ENCODE peak calls at places on chromosomes 2 and 18, in seven cellular contexts. J is ovary, V is A549, P is adrenal gland, M is mucosa of descending colon, Y is heart left ventricle, F is left lung. O is an unnamed sample.

GRCh38 chr2:8632755-8633154 is 49.1 kb upstream of the ID2 start:
- DNase-seq in J (no peak), V (no peak), P (no peak), M (peak; percentile 38), Y (no peak), F (no peak), O (no peak)

GRCh38 chr2:120559401-120559800 is 176.3 kb upstream of the GLI2 start:
- DNase-seq in J (no peak), V (no peak), P (no peak), M (no peak), Y (no peak), F (no peak), O (no peak)

GRCh38 chr2:108944601-108945241 is 44.3 kb downstream of the EDAR start:
- DNase-seq in J (no peak), V (no peak), P (no peak), M (no peak), Y (no peak), F (no peak), O (no peak)

GRCh38 chr18:8952796-8953760 is 149.4 kb upstream of the NDUFV2 start:
- DNase-seq in J (no peak), V (no peak), P (no peak), M (no peak), Y (no peak), F (no peak), O (no peak)

GRCh38 chr2:219440388-219441256 is 6.0 kb downstream of the SPEG start:
- DNase-seq in J (no peak), V (no peak), P (no peak), M (no peak), Y (no peak), F (no peak), O (no peak)

GRCh38 chr2:172052000-172052983 is 33.0 kb upstream of the DLX1 start:
- DNase-seq in J (no peak), V (no peak), P (no peak), M (no peak), Y (no peak), F (no peak), O (no peak)

GRCh38 chr2:230068658-230069080 is at the start of gene SLC16A14:
- DNase-seq in J (peak; percentile 30), V (peak; percentile 7), P (peak; percentile 52), M (peak; percentile 53), Y (peak; percentile 34), F (no peak), O (no peak)

GRCh38 chr2:182048088-182048487 is 62.4 kb downstream of the PPP1R1C start:
- DNase-seq in J (no peak), V (no peak), P (no peak), M (no peak), Y (no peak), F (no peak), O (no peak)

GRCh38 chr2:25389161-25389560 is 47.4 kb upstream of the DNMT3A start:
- DNase-seq in J (no peak), V (no peak), P (no peak), M (no peak), Y (no peak), F (peak; percentile 79), O (no peak)

GRCh38 chr2:85710687-85711577 is 16.8 kb downstream of the GNLY start:
- DNase-seq in J (peak; percentile 80), V (no peak), P (peak; percentile 60), M (no peak), Y (peak; percentile 82), F (peak; percentile 93), O (peak; percentile 76)

DNA sequence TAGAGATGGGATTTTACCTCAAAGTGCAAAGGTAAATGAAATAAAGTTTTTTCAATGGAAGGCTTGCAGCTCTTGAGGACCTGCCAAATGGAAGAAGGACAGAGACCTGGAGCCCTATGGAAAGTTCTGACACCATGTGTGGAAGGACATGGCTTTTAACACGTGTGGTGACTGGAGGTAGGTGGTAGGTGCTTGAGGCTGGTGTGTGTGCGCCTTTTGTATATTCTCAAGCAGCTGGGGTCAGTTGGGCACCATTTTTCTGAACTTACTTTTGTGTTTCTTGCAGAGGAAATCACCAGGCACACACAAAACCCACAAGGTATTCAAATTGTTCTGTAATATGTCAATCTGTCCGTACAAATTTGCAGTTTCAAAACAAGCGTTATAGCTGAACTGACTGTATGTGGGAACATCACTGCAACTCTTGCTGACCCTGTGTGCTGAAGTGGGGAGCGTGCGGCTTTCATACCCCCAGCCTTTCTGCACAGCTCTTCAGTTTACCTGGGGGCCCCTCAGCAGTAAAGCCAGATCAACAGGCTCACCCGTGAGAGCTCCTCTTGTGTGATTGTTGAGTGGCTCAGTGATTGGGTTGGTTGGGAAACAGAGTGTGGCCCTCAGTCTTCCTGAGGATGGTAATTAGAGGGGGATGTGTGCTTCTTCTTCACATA is 367 bp downstream of the GREB1 start:
- DNase-seq in J (no peak), V (no peak), P (no peak), M (no peak), Y (no peak), F (no peak), O (no peak)
- H3K4me1 ChIP-seq in J (peaks cover 29% of the 10 kb centered on the region), V (peaks cover 7% of the 10 kb centered on the region), P (peaks cover 12% of the 10 kb centered on the region), M (no peaks in the 10 kb centered on the region), Y (no peaks in the 10 kb centered on the region), F (no peaks in the 10 kb centered on the region), O (no peaks in the 10 kb centered on the region)

GRCh38 chr2:64807417-64807816 is 153.7 kb upstream of the SERTAD2 start:
- DNase-seq in J (no peak), V (peak; percentile 41), P (peak; percentile 60), M (no peak), Y (no peak), F (no peak), O (no peak)
- TF ChIP-seq CTCF in J (no peak), V (no peak), P (no peak), M (no peak), Y (no peak), F (no peak), O (no peak)

GRCh38 chr2:16412321-16413030 is 253.2 kb downstream of the CYRIA start:
- DNase-seq in J (no peak), V (no peak), P (no peak), M (no peak), Y (no peak), F (no peak), O (no peak)

GRCh38 chr2:16409849-16410248 is 255.8 kb downstream of the CYRIA start:
- DNase-seq in J (no peak), V (no peak), P (no peak), M (no peak), Y (no peak), F (no peak), O (no peak)

GRCh38 chr2:16413257-16413656 is 252.4 kb downstream of the CYRIA start:
- DNase-seq in J (no peak), V (no peak), P (no peak), M (no peak), Y (peak; percentile 71), F (no peak), O (no peak)

GRCh38 chr2:16413947-16414346 is 251.7 kb downstream of the CYRIA start:
- DNase-seq in J (no peak), V (no peak), P (no peak), M (no peak), Y (no peak), F (no peak), O (no peak)

DNA sequence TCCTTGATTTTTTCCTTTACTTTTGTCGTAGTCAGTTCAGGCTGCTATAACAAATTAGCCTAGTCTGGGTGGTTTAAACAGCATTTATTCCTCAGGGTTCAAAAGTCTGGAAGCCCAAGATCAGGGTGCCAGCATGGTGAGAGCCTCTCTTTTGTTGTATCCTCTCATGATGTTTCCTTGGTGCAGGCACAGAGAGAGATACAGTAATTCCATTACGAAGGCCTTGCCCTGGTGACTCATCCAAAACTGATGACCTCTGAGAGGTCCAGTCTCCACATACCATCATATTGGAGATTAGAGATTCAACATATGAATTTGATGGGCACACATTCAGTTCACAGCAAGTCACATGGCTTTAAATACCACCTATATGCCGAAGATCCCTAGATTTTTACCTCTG is 253.8 kb downstream of the CYRIA start:
- DNase-seq in J (no peak), V (no peak), P (no peak), M (no peak), Y (no peak), F (no peak), O (no peak)
- H3K4me1 ChIP-seq in J (no peaks in the 10 kb centered on the region), V (no peaks in the 10 kb centered on the region), P (no peaks in the 10 kb centered on the region), M (no peaks in the 10 kb centered on the region), Y (peaks cover 11% of the 10 kb centered on the region), F (no peaks in the 10 kb centered on the region), O (no peaks in the 10 kb centered on the region)

GRCh38 chr2:238906936-238907716 is 59.2 kb downstream of the TWIST2 start:
- DNase-seq in J (no peak), V (no peak), P (no peak), M (no peak), Y (no peak), F (peak; percentile 68), O (no peak)

GRCh38 chr2:238910751-238911351 is 63.0 kb downstream of the TWIST2 start:
- DNase-seq in J (no peak), V (no peak), P (no peak), M (no peak), Y (no peak), F (peak; percentile 52), O (no peak)

GRCh38 chr2:238907717-238908173 is 59.9 kb downstream of the TWIST2 start:
- DNase-seq in J (no peak), V (no peak), P (no peak), M (no peak), Y (no peak), F (no peak), O (no peak)

GRCh38 chr2:238911376-238912227 is 63.7 kb downstream of the TWIST2 start:
- DNase-seq in J (no peak), V (no peak), P (no peak), M (no peak), Y (no peak), F (peak; percentile 38), O (no peak)

DNA sequence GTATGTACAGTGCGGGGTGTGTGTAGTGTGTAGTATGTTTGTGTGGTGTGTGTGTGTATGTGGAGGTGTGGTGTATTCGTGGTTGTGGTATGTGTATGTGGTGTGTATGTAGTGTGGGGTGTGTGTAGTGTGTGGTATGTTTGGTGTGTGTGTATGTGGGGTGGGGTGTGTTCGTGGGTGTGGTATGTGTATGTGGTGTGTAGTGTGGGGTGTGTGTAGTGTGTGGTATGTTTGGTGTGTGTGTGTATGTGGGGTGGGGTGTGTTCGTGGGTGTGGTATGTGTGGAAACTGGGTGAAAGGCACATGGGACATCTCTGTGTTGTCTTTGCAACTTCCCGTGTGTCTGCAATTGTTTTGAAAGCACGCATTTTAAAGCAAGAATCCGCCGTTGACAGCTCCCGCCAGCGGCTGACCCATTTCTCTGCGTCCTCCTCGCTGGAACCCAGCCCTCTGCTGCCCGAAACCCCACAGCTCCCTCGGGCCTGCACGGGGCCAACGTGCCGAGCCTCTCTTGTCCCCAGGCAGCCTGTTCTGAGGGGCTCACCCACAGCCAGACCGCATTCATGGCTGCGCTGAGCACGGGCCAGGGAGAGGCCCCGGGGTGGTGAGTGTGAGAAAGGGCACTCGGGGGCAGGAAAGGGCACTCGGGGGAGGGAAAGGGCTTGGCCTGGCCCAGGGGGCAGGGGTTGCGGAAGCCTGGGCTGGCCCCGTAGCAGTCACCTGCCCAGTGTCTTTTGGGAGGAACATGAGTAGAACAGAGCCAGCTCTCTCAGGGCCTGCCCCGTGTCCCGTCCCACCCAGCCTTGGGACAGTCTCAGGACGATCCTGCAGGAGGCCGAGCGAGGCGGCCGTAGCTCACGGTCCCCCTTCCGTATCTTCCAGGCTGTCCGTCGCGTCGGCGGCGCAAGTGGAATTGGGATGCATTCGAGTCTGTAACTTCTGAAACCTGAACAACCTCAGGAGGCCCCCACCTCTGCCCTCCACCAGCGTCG is 61.4 kb downstream of the TWIST2 start:
- DNase-seq in J (peak; percentile 48), V (no peak), P (no peak), M (peak; percentile 52), Y (no peak), F (peak; percentile 71), O (peak; percentile 55)
- TF ChIP-seq CTCF in J (no peak), V (no peak), P (no peak), M (no peak), Y (no peak), F (no peak), O (no peak)

GRCh38 chr2:48048725-48049124 is 142.4 kb upstream of the FBXO11 start:
- DNase-seq in J (no peak), V (no peak), P (no peak), M (no peak), Y (no peak), F (no peak), O (no peak)
- H3K4me1 ChIP-seq in J (no peaks in the 10 kb centered on the region), V (no peaks in the 10 kb centered on the region), P (no peaks in the 10 kb centered on the region), M (no peaks in the 10 kb centered on the region), Y (no peaks in the 10 kb centered on the region), F (no peaks in the 10 kb centered on the region), O (no peaks in the 10 kb centered on the region)